ENCODE peak calls at places on chromosomes 3 and 15, in nine cellular contexts. I is glutamatergic neuron, D is esophagus muscularis mucosa, J is AG09319, B is GM10248, L is fibroblast of the aortic adventitia, C is progenitor cell of endocrine pancreas, O is AG09309, Y is sigmoid colon. E is an unnamed sample.
A peak's percentile ranks its signal among the peaks of the same experiment; 100 is the strongest.

GRCh38 chr15:100889359-100890058 is 9.9 kb downstream of the ALDH1A3 start:
- DNase-seq in C (no peak), D (no peak), B (no peak), O (peak; percentile 42), I (no peak), L (peak; percentile 88), J (peak; percentile 60), Y (peak; percentile 85), E (no peak)

GRCh38 chr3:79369306-79369705 is 398.5 kb downstream of the ROBO1 start:
- DNase-seq in O (no peak), C (no peak), D (no peak), I (no peak), Y (no peak), L (peak; percentile 27), B (no peak), J (no peak), E (no peak)

GRCh38 chr15:89656116-89656815 is 999 bp upstream of the KIF7 start:
- DNase-seq in C (no peak), D (no peak), O (no peak), L (peak; percentile 32), I (no peak), Y (peak; percentile 9), J (no peak), B (no peak), E (no peak)

GRCh38 chr3:10495003-10495402 is 10.4 kb downstream of the ATP2B2 start:
- DNase-seq in I (no peak), C (no peak), Y (no peak), B (no peak), D (no peak), J (no peak), L (peak; percentile 15), O (no peak), E (peak; percentile 89)

GRCh38 chr3:123733805-123734526 is 149.1 kb upstream of the HACD2 start:
- DNase-seq in C (no peak), Y (no peak), O (peak; percentile 71), B (no peak), J (no peak), I (no peak), L (peak; percentile 75), D (no peak), E (peak; percentile 69)

GRCh38 chr3:56347219-56347871 is 120.9 kb downstream of the ERC2 start:
- DNase-seq in D (no peak), J (no peak), B (no peak), L (no peak), I (peak; percentile 56), Y (no peak), C (peak; percentile 10), O (no peak), E (peak; percentile 63)

GRCh38 chr15:38864827-38865604 is 300.4 kb upstream of the RASGRP1 start:
- DNase-seq in O (peak; percentile 98), J (peak; percentile 96), L (peak; percentile 99), I (no peak), Y (peak; percentile 81), D (no peak), C (no peak), B (no peak), E (no peak)

GRCh38 chr3:46748160-46748559 is 30.5 kb upstream of the PRSS50 start:
- DNase-seq in D (no peak), C (no peak), L (no peak), B (no peak), I (no peak), J (no peak), O (no peak), Y (no peak), E (no peak)

GRCh38 chr15:101528917-101529299 is 39.4 kb upstream of the PCSK6 start:
- DNase-seq in Y (no peak), D (peak; percentile 91), O (no peak), L (no peak), C (no peak), I (no peak), B (peak; percentile 5), J (no peak), E (no peak)

GRCh38 chr15:38344351-38344750 is 91.7 kb downstream of the SPRED1 start:
- DNase-seq in Y (no peak), L (no peak), J (no peak), B (no peak), I (no peak), C (no peak), O (no peak), D (no peak), E (no peak)

GRCh38 chr15:58344164-58345070 is 87.4 kb upstream of the LIPC start:
- DNase-seq in O (no peak), I (no peak), B (no peak), Y (no peak), D (peak; percentile 77), L (no peak), C (no peak), J (no peak), E (no peak)

GRCh38 chr3:127961124-127961523 is 46.1 kb downstream of the KBTBD12 start:
- DNase-seq in B (no peak), O (no peak), D (no peak), C (no peak), I (no peak), J (no peak), Y (no peak), L (no peak), E (no peak)

GRCh38 chr15:69509131-69509530 is 56.5 kb downstream of the RPLP1 start:
- DNase-seq in I (no peak), J (no peak), L (no peak), C (no peak), D (no peak), Y (no peak), O (no peak), B (no peak), E (no peak)

GRCh38 chr3:193869221-193870201 is 266.4 kb upstream of the HES1 start:
- DNase-seq in L (peak; percentile 52), Y (peak; percentile 73), I (no peak), D (no peak), C (peak; percentile 24), J (peak; percentile 20), O (peak; percentile 4), B (peak; percentile 48), E (peak; percentile 82)

GRCh38 chr3:126934149-126934548 is 48.8 kb upstream of the PLXNA1 start:
- DNase-seq in J (no peak), Y (peak; percentile 30), L (peak; percentile 51), O (no peak), B (no peak), I (peak; percentile 37), D (no peak), C (no peak), E (no peak)

GRCh38 chr3:37907371-37907770 is 45.7 kb downstream of the CTDSPL start:
- DNase-seq in J (no peak), Y (no peak), O (no peak), D (no peak), C (no peak), B (no peak), I (no peak), L (no peak), E (no peak)

GRCh38 chr15:40894689-40895308 is 549 bp downstream of the VPS18 start:
- DNase-seq in J (no peak), B (peak; percentile 69), C (peak; percentile 44), L (peak; percentile 78), D (no peak), I (peak; percentile 65), Y (peak; percentile 78), O (no peak), E (peak; percentile 68)

DNA sequence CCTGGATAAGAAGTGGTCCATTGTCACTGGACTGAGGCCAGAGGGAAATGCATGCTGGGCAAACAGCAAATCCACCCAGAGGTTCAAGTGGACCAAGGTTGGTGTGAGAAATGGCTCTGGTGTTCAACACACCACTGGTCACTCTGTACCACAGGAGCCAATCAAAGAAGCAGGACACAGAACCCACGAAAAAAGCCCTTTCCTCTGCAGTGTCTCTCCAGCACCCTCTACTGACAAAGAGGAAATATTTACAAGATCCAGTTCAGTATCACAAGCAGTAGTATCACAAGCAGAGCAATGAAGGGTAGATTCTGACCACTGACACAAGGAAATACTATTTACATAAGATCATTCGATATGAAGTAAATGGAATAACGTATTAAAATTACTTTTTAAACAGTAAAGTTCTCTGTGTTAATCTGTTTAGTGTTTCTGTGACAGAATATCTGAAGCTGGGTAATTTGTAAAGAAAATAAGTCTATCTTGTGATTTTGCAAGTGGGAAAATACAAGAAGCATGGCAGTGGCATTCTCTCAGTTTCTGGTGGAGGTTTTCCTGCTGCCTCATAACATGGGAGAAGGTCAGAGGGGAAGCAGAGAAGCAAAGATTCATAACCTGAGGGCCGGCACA is 390.7 kb downstream of the EFHB start:
- DNase-seq in B (peak; percentile 18), L (no peak), C (no peak), O (no peak), I (no peak), J (no peak), Y (no peak), D (no peak), E (peak; percentile 55)
- TF ChIP-seq CTCF in B (peak; percentile 74), L (no peak), C (peak; percentile 58), O (no peak), I (peak; percentile 41), J (no peak), Y (no peak), D (peak; percentile 34), E (peak; percentile 64)

DNA sequence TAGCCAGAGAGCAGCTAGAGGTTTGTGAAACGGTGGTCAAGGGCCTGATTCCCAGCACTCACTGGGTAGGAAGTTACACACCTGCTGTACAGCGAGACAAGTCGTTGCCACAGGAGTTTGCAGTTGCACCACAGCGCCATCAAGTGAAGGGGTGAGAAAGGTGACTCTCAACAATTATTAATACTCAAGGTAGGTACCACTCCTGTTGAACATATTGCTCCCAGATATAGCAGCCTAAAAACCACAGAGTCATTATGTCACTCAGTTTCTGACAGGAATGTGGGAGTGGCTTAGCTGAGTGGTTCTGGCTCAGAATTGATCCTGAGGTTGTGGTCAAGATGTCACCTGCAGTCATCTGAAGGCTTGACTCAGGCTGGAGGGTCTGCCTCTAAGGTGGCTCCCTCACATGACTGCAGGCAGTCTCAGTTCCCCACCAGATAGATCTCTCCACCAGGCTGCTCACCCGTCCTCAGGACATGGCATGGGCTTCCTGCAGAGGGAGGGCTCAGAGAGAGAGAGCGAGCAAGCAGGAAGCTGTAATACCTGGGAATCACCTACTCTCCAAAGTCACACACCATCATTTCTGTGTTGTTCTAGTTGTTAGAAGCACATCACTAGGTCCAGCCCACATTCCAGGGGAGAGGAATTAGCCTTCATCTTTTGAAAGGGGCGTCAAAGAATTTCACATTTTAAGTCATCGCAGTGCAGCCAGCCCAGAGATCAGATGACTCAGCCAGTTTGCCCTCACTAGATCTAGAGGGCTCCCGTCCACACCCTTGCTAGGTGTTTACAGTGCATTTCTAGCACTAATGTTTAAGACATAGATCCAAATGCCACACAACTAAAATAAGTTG is 17.0 kb upstream of the ANO10 start:
- DNase-seq in L (peak; percentile 40), J (no peak), Y (no peak), B (peak; percentile 28), D (no peak), O (no peak), C (no peak), I (no peak), E (peak; percentile 67)
- TF ChIP-seq CTCF in L (no peak), J (no peak), Y (no peak), B (peak; percentile 27), D (no peak), O (no peak), C (no peak), I (no peak), E (peak; percentile 27)

GRCh38 chr3:43759297-43759782 is 68.6 kb downstream of the ABHD5 start:
- DNase-seq in I (no peak), O (no peak), B (no peak), L (peak; percentile 69), J (no peak), Y (no peak), C (no peak), D (no peak), E (peak; percentile 54)
- TF ChIP-seq CTCF in I (no peak), O (peak; percentile 45), B (no peak), L (peak; percentile 37), J (peak; percentile 21), Y (no peak), C (no peak), D (peak; percentile 8), E (no peak)

GRCh38 chr15:51727141-51727897 is 10.1 kb downstream of the LYSMD2 start:
- DNase-seq in L (peak; percentile 33), Y (no peak), C (no peak), I (no peak), B (no peak), J (no peak), D (no peak), O (no peak), E (no peak)
- TF ChIP-seq CTCF in L (peak; percentile 36), Y (no peak), C (peak; percentile 11), I (no peak), B (peak; percentile 8), J (peak; percentile 18), D (no peak), O (peak; percentile 33), E (no peak)